ENCODE peak calls at places on chromosome 5, in ten cellular contexts. V is HFFc6; C is H54; N is H4; P is astrocyte of the spinal cord; O is stimulated activated CD8-positive, alpha-beta memory T cell treated with anti-CD3 and anti-CD28 coated beads, Interleukin-4, amount 100 ng/mL, for 48 hours; G is fibroblast of mammary gland; X is effector memory CD8-positive, alpha-beta T cell; Q is CD8-positive, alpha-beta T cell; E is T-helper 2 cell. J is an unnamed sample.

GRCh38 chr5:157266286-157267007 is 524 bp downstream of the CYFIP2 start:
- DNase-seq in V (no peak), C (no peak), N (no peak), P (no peak), O (peak; percentile 71), G (no peak), X (peak; percentile 44), Q (peak; percentile 69), E (peak; percentile 16), J (no peak)

GRCh38 chr5:123875444-123876264 is 363.7 kb downstream of the CSNK1G3 start:
- DNase-seq in V (no peak), C (no peak), N (no peak), P (peak; percentile 13), O (no peak), G (no peak), X (no peak), Q (no peak), E (no peak), J (no peak)

GRCh38 chr5:9622891-9623547 is 7.1 kb downstream of the TAS2R1 start:
- DNase-seq in V (peak; percentile 79), C (no peak), N (peak; percentile 71), P (peak; percentile 77), O (no peak), G (peak; percentile 38), X (no peak), Q (no peak), E (no peak), J (peak; percentile 85)

GRCh38 chr5:65213921-65214525 is 267.7 kb downstream of the ADAMTS6 start:
- DNase-seq in V (peak; percentile 22), C (no peak), N (peak; percentile 18), P (no peak), O (no peak), G (peak; percentile 54), X (no peak), Q (no peak), E (no peak), J (peak; percentile 61)

GRCh38 chr5:43294226-43294625 is 19.0 kb downstream of the HMGCS1 start:
- DNase-seq in V (peak; percentile 63), C (no peak), N (no peak), P (peak; percentile 49), O (no peak), G (peak; percentile 42), X (no peak), Q (no peak), E (no peak), J (peak; percentile 61)

GRCh38 chr5:65925094-65925600 is 1.2 kb upstream of the ERBIN start:
- DNase-seq in V (peak; percentile 62), C (peak; percentile 26), N (peak; percentile 60), P (peak; percentile 81), O (peak; percentile 77), G (peak; percentile 71), X (peak; percentile 62), Q (peak; percentile 86), E (peak; percentile 49), J (peak; percentile 70)

GRCh38 chr5:178221203-178221771 is 11.3 kb downstream of the PHYKPL start:
- DNase-seq in V (no peak), C (no peak), N (no peak), P (no peak), O (no peak), G (no peak), X (no peak), Q (no peak), E (no peak), J (no peak)

GRCh38 chr5:176400382-176401156 is 12.0 kb downstream of the HIGD2A start:
- DNase-seq in V (no peak), C (no peak), N (no peak), P (no peak), O (no peak), G (no peak), X (no peak), Q (no peak), E (no peak), J (no peak)

GRCh38 chr5:97267767-97268166 is 84.7 kb upstream of the RIOK2 start:
- DNase-seq in V (no peak), C (no peak), N (no peak), P (no peak), O (no peak), G (no peak), X (no peak), Q (no peak), E (no peak), J (no peak)

GRCh38 chr5:62938927-62939326 is 360.3 kb downstream of the LRRC70 start:
- DNase-seq in V (no peak), C (no peak), N (no peak), P (peak; percentile 3), O (no peak), G (no peak), X (no peak), Q (no peak), E (no peak), J (no peak)

GRCh38 chr5:41071975-41072374 is 833 bp upstream of the MROH2B start:
- DNase-seq in V (peak; percentile 38), C (peak; percentile 6), N (peak; percentile 51), P (peak; percentile 74), O (no peak), G (peak; percentile 87), X (no peak), Q (no peak), E (no peak), J (peak; percentile 2)

GRCh38 chr5:140024928-140025327 is 18.2 kb downstream of the NRG2 start:
- DNase-seq in V (no peak), C (no peak), N (no peak), P (no peak), O (no peak), G (no peak), X (no peak), Q (no peak), E (no peak), J (no peak)

GRCh38 chr5:164475339-164475977 is 970.0 kb downstream of the MAT2B start:
- DNase-seq in V (no peak), C (no peak), N (peak; percentile 35), P (peak; percentile 27), O (no peak), G (peak; percentile 43), X (no peak), Q (no peak), E (no peak), J (peak; percentile 10)

GRCh38 chr5:150618588-150619281 is 21.7 kb upstream of the SYNPO start:
- DNase-seq in V (no peak), C (no peak), N (no peak), P (no peak), O (no peak), G (no peak), X (no peak), Q (no peak), E (no peak), J (peak; percentile 24)

GRCh38 chr5:72837524-72838096 is 21.1 kb downstream of the TNPO1 start:
- DNase-seq in V (no peak), C (no peak), N (no peak), P (no peak), O (no peak), G (peak; percentile 42), X (no peak), Q (no peak), E (no peak), J (no peak)

GRCh38 chr5:143434261-143435206 is 31.0 kb upstream of the NR3C1 start:
- DNase-seq in V (no peak), C (no peak), N (no peak), P (no peak), O (peak; percentile 65), G (peak; percentile 59), X (peak; percentile 16), Q (peak; percentile 70), E (no peak), J (no peak)

GRCh38 chr5:141192110-141192725 is at the start of gene PCDHB10:
- DNase-seq in V (peak; percentile 33), C (peak; percentile 79), N (peak; percentile 22), P (no peak), O (peak; percentile 57), G (peak; percentile 8), X (no peak), Q (no peak), E (no peak), J (peak; percentile 1)

J was measured in foreskin fibroblast.